ENCODE peak calls at places on chromosomes 1 and 21, in nine cellular contexts. U is memory B cell, I is Ammon's horn, M is tibial nerve, E is amygdala, L is endothelial cell of umbilical vein, Z is skeletal muscle cell, Q is NCI-H69, W is left cardiac atrium. B is an unnamed sample.

GRCh38 chr1:923131-923990 is at the start of gene SAMD11:
- DNase-seq in E (peak), Z (peak), U (peak), W (peak), I (peak), M (peak), L (peak), Q (peak), B (peak)

GRCh38 chr1:20327467-20327866 is 36.8 kb downstream of the VWA5B1 start:
- DNase-seq in M (no peak), W (no peak), E (no peak), Z (no peak), U (no peak), Q (no peak), I (no peak), L (no peak), B (no peak)

GRCh38 chr21:43368685-43369084 is 58.2 kb downstream of the SIK1 start:
- DNase-seq in L (no peak), U (no peak), Z (no peak), W (no peak), Q (no peak), I (no peak), E (no peak), M (no peak), B (no peak)

GRCh38 chr21:37878946-37879660 is 37.2 kb downstream of the KCNJ6 start:
- DNase-seq in I (no peak), E (no peak), Z (no peak), M (no peak), L (peak), W (no peak), Q (peak), U (no peak), B (peak)

GRCh38 chr1:244174922-244175521 is 123.9 kb downstream of the ZBTB18 start:
- DNase-seq in I (no peak), M (no peak), L (no peak), Q (no peak), W (no peak), E (no peak), Z (no peak), U (no peak), B (no peak)

GRCh38 chr1:39394598-39394997 is 96.8 kb upstream of the BMP8A start:
- DNase-seq in E (no peak), Z (no peak), I (no peak), L (no peak), U (no peak), Q (peak), M (no peak), W (no peak), B (no peak)

GRCh38 chr1:201015551-201016091 is 7.9 kb downstream of the KIF21B start:
- DNase-seq in I (no peak), Q (peak), W (no peak), M (no peak), U (no peak), Z (no peak), L (peak), E (no peak), B (no peak)

GRCh38 chr1:117710710-117711109 is 104.9 kb downstream of the TENT5C start:
- DNase-seq in E (no peak), U (no peak), W (no peak), Q (peak), M (no peak), I (no peak), Z (no peak), L (no peak), B (no peak)

GRCh38 chr1:210377934-210378333 is 49.2 kb downstream of the HHAT start:
- DNase-seq in U (no peak), L (no peak), M (no peak), Q (peak), Z (no peak), W (no peak), E (no peak), I (no peak), B (no peak)